ENCODE peak calls at places on chromosome 1, in four cellular contexts. One of them, this sample, is unnamed.

GRCh38 chr1:29279896-29280779 is 43.8 kb downstream of the PTPRU start:
- DNase-seq in IMR-90: peak; percentile 23
- DNase-seq in A549: no peak
- DNase-seq in K562: no peak
- DNase-seq in this sample: no peak

GRCh38 chr1:67404212-67404620 is 26.0 kb downstream of the SERBP1 start:
- DNase-seq in IMR-90: peak; percentile 46
- DNase-seq in A549: no peak
- DNase-seq in K562: no peak
- DNase-seq in this sample: no peak

GRCh38 chr1:156717411-156717810 is 10.9 kb upstream of the METTL25B start:
- DNase-seq in IMR-90: no peak
- DNase-seq in A549: no peak
- DNase-seq in K562: no peak
- DNase-seq in this sample: no peak

GRCh38 chr1:39250460-39251240 is 46.2 kb downstream of the MACF1 start:
- DNase-seq in IMR-90: peak; percentile 58
- DNase-seq in A549: no peak
- DNase-seq in K562: peak; percentile 32
- DNase-seq in this sample: no peak

GRCh38 chr1:6498576-6499111 is 7.2 kb upstream of the PLEKHG5 start:
- DNase-seq in IMR-90: no peak
- DNase-seq in A549: no peak
- DNase-seq in K562: no peak
- DNase-seq in this sample: peak; percentile 55

GRCh38 chr1:17909634-17910033 is 154.5 kb downstream of the ACTL8 start:
- DNase-seq in IMR-90: peak; percentile 24
- DNase-seq in A549: no peak
- DNase-seq in K562: peak; percentile 14
- DNase-seq in this sample: no peak

GRCh38 chr1:48889615-48890014 is 112.9 kb upstream of the BEND5 start:
- DNase-seq in IMR-90: no peak
- DNase-seq in A549: no peak
- DNase-seq in K562: no peak
- DNase-seq in this sample: no peak

GRCh38 chr1:29584362-29584761 is 348.0 kb downstream of the PTPRU start:
- DNase-seq in IMR-90: no peak
- DNase-seq in A549: no peak
- DNase-seq in K562: no peak
- DNase-seq in this sample: no peak

GRCh38 chr1:33986389-33987095 is 122.7 kb downstream of the HMGB4 start:
- DNase-seq in IMR-90: peak; percentile 7
- DNase-seq in A549: no peak
- DNase-seq in K562: no peak
- DNase-seq in this sample: no peak

GRCh38 chr1:27348861-27349783 is 7.3 kb downstream of the SYTL1 start:
- DNase-seq in IMR-90: no peak
- DNase-seq in A549: peak; percentile 56
- DNase-seq in K562: peak; percentile 63
- DNase-seq in this sample: peak; percentile 90

GRCh38 chr1:171422489-171422888 is 62.8 kb upstream of the PRRC2C start:
- DNase-seq in IMR-90: peak; percentile 62
- DNase-seq in A549: no peak
- DNase-seq in K562: no peak
- DNase-seq in this sample: no peak

GRCh38 chr1:8847990-8848389 is 30.5 kb downstream of the ENO1 start:
- DNase-seq in IMR-90: no peak
- DNase-seq in A549: no peak
- DNase-seq in K562: no peak
- DNase-seq in this sample: no peak

GRCh38 chr1:54567961-54568360 is 19.9 kb downstream of the ACOT11 start:
- DNase-seq in IMR-90: peak; percentile 20
- DNase-seq in A549: no peak
- DNase-seq in K562: no peak
- DNase-seq in this sample: no peak

GRCh38 chr1:203454986-203455471 is 20.6 kb upstream of the PRELP start:
- DNase-seq in IMR-90: no peak
- DNase-seq in A549: no peak
- DNase-seq in K562: no peak
- DNase-seq in this sample: no peak

GRCh38 chr1:156490401-156491032 is 10.1 kb downstream of the MEF2D start:
- DNase-seq in IMR-90: no peak
- DNase-seq in A549: peak; percentile 44
- DNase-seq in K562: peak; percentile 29
- DNase-seq in this sample: peak; percentile 46

GRCh38 chr1:212486591-212486963 is 53.9 kb downstream of the NENF start:
- DNase-seq in IMR-90: no peak
- DNase-seq in A549: no peak
- DNase-seq in K562: no peak
- DNase-seq in this sample: no peak

GRCh38 chr1:180247061-180247460 is 17.0 kb downstream of the LHX4 start:
- DNase-seq in IMR-90: peak; percentile 37
- DNase-seq in A549: no peak
- DNase-seq in K562: no peak
- DNase-seq in this sample: no peak

GRCh38 chr1:21318714-21319159 is 28.5 kb upstream of the ECE1 start:
- DNase-seq in IMR-90: peak; percentile 87
- DNase-seq in A549: no peak
- DNase-seq in K562: no peak
- DNase-seq in this sample: no peak

GRCh38 chr1:215887618-215888017 is 320.5 kb downstream of the KCTD3 start:
- DNase-seq in IMR-90: peak; percentile 27
- DNase-seq in A549: no peak
- DNase-seq in K562: no peak
- DNase-seq in this sample: no peak

GRCh38 chr1:216905052-216905580 is 181.9 kb upstream of the ESRRG start:
- DNase-seq in IMR-90: no peak
- DNase-seq in A549: no peak
- DNase-seq in K562: no peak
- DNase-seq in this sample: no peak

GRCh38 chr1:212752256-212752933 is 39.2 kb downstream of the NSL1 start:
- DNase-seq in IMR-90: peak; percentile 61
- DNase-seq in A549: no peak
- DNase-seq in K562: no peak
- DNase-seq in this sample: no peak

GRCh38 chr1:205570173-205570501 is 61.7 kb downstream of the ELK4 start:
- DNase-seq in IMR-90: no peak
- DNase-seq in A549: no peak
- DNase-seq in K562: no peak
- DNase-seq in this sample: no peak

GRCh38 chr1:11858968-11859871 is 475 bp upstream of the NPPB start:
- DNase-seq in IMR-90: peak; percentile 49
- DNase-seq in A549: peak; percentile 47
- DNase-seq in K562: peak; percentile 89
- DNase-seq in this sample: no peak

GRCh38 chr1:239262538-239262937 is 123.8 kb upstream of the CHRM3 start:
- DNase-seq in IMR-90: no peak
- DNase-seq in A549: no peak
- DNase-seq in K562: no peak
- DNase-seq in this sample: no peak

GRCh38 chr1:198986442-198986841 is 347.6 kb downstream of the PTPRC start:
- DNase-seq in IMR-90: no peak
- DNase-seq in A549: no peak
- DNase-seq in K562: no peak
- DNase-seq in this sample: no peak

GRCh38 chr1:117696567-117696966 is 90.7 kb downstream of the TENT5C start:
- DNase-seq in IMR-90: peak; percentile 82
- DNase-seq in A549: no peak
- DNase-seq in K562: no peak
- DNase-seq in this sample: no peak

GRCh38 chr1:96688737-96689136 is 32.8 kb upstream of the PTBP2 start:
- DNase-seq in IMR-90: no peak
- DNase-seq in A549: no peak
- DNase-seq in K562: no peak
- DNase-seq in this sample: peak; percentile 37

GRCh38 chr1:23743287-23744052 is at the start of gene ELOA:
- DNase-seq in IMR-90: peak; percentile 53
- DNase-seq in A549: peak; percentile 64
- DNase-seq in K562: peak; percentile 89
- DNase-seq in this sample: peak; percentile 99

GRCh38 chr1:29324771-29325351 is 88.5 kb downstream of the PTPRU start:
- DNase-seq in IMR-90: no peak
- DNase-seq in A549: no peak
- DNase-seq in K562: peak; percentile 95
- DNase-seq in this sample: no peak

GRCh38 chr1:30418426-30419245 is 304.7 kb downstream of the MATN1 start:
- DNase-seq in IMR-90: no peak
- DNase-seq in A549: no peak
- DNase-seq in K562: no peak
- DNase-seq in this sample: no peak

GRCh38 chr1:115782571-115783281 is 14.2 kb upstream of the CASQ2 start:
- DNase-seq in IMR-90: peak; percentile 45
- DNase-seq in A549: no peak
- DNase-seq in K562: no peak
- DNase-seq in this sample: no peak

GRCh38 chr1:173002891-173003582 is 47.7 kb downstream of the TNFSF18 start:
- DNase-seq in IMR-90: peak; percentile 80
- DNase-seq in A549: no peak
- DNase-seq in K562: no peak
- DNase-seq in this sample: no peak

GRCh38 chr1:23594927-23595353 is 35.6 kb upstream of the ID3 start:
- DNase-seq in IMR-90: no peak
- DNase-seq in A549: no peak
- DNase-seq in K562: no peak
- DNase-seq in this sample: no peak

GRCh38 chr1:68801440-68801839 is 304.6 kb upstream of the DEPDC1 start:
- DNase-seq in IMR-90: no peak
- DNase-seq in A549: no peak
- DNase-seq in K562: no peak
- DNase-seq in this sample: no peak

GRCh38 chr1:224498574-224499170 is 64.1 kb upstream of the WDR26 start:
- DNase-seq in IMR-90: peak; percentile 76
- DNase-seq in A549: no peak
- DNase-seq in K562: no peak
- DNase-seq in this sample: no peak

GRCh38 chr1:76379506-76379905 is 305.0 kb downstream of the ST6GALNAC3 start:
- DNase-seq in IMR-90: no peak
- DNase-seq in A549: no peak
- DNase-seq in K562: no peak
- DNase-seq in this sample: no peak

GRCh38 chr1:218494449-218494852 is 149.3 kb downstream of the TGFB2 start:
- DNase-seq in IMR-90: no peak
- DNase-seq in A549: no peak
- DNase-seq in K562: no peak
- DNase-seq in this sample: no peak

GRCh38 chr1:109910963-109911798 is 532 bp downstream of the CSF1 start:
- DNase-seq in IMR-90: no peak
- DNase-seq in A549: no peak
- DNase-seq in K562: no peak
- DNase-seq in this sample: no peak

GRCh38 chr1:223001653-223002634 is 141.1 kb downstream of the TLR5 start:
- DNase-seq in IMR-90: no peak
- DNase-seq in A549: no peak
- DNase-seq in K562: peak; percentile 6
- DNase-seq in this sample: no peak
- TF ChIP-seq SMC3 in IMR-90: peak; percentile 31
- TF ChIP-seq SMC3 in A549: no peak
- TF ChIP-seq SMC3 in K562: no peak
- TF ChIP-seq SMC3 in this sample: peak; percentile 37

DNA sequence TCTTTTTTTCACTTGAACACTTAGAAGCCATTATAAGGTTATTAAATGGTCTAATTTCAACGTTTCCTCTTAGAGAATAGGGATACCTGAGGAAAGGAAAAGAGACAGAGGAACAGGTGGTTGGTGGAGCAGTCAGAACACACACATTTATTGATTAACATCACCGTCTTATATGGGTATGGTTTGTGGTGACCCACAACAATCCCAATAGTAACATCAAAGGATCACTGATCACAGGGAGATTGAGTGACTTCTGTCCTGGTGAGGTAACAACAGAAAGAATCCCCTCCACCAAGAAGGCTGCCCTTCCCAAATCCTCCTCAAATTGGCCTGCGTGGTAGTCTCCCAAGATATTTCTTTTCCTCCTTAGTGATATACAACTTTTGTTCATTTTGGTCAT is 474.0 kb downstream of the PLPP3 start:
- DNase-seq in IMR-90: no peak
- DNase-seq in A549: no peak
- DNase-seq in K562: no peak
- DNase-seq in this sample: no peak
- TF ChIP-seq SMC3 in IMR-90: no peak
- TF ChIP-seq SMC3 in A549: no peak
- TF ChIP-seq SMC3 in K562: no peak
- TF ChIP-seq SMC3 in this sample: no peak

DNA sequence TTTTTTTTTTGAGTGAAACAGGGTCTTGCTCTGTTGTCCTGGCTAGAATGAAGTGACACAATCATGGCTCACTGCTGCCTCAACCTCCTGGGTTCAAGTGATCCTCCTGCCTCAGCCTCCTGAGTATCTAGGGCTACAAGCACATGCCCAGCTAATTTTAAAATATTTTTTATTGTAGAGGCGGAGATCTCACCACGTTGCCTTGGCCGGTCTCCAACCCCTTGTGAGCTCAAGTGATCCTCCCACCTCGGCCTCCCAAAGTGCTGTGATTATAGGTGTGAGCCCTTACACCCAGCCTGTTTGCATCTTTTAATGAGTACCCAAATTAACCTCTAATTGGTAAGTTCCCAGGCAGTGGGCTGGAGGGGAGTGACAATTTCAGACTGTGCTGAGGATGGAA is 20.6 kb downstream of the TEX35 start:
- DNase-seq in IMR-90: no peak
- DNase-seq in A549: no peak
- DNase-seq in K562: no peak
- DNase-seq in this sample: no peak
- TF ChIP-seq SMC3 in IMR-90: no peak
- TF ChIP-seq SMC3 in A549: no peak
- TF ChIP-seq SMC3 in K562: no peak
- TF ChIP-seq SMC3 in this sample: no peak

GRCh38 chr1:14674030-14674429 is 75.5 kb downstream of the KAZN start:
- DNase-seq in IMR-90: no peak
- DNase-seq in A549: no peak
- DNase-seq in K562: no peak
- DNase-seq in this sample: no peak

GRCh38 chr1:14678011-14678638 is 79.6 kb downstream of the KAZN start:
- DNase-seq in IMR-90: no peak
- DNase-seq in A549: no peak
- DNase-seq in K562: no peak
- DNase-seq in this sample: no peak

GRCh38 chr1:14679027-14679688 is 80.7 kb downstream of the KAZN start:
- DNase-seq in IMR-90: no peak
- DNase-seq in A549: no peak
- DNase-seq in K562: no peak
- DNase-seq in this sample: no peak

GRCh38 chr1:14676400-14676799 is 77.9 kb downstream of the KAZN start:
- DNase-seq in IMR-90: no peak
- DNase-seq in A549: no peak
- DNase-seq in K562: no peak
- DNase-seq in this sample: no peak

DNA sequence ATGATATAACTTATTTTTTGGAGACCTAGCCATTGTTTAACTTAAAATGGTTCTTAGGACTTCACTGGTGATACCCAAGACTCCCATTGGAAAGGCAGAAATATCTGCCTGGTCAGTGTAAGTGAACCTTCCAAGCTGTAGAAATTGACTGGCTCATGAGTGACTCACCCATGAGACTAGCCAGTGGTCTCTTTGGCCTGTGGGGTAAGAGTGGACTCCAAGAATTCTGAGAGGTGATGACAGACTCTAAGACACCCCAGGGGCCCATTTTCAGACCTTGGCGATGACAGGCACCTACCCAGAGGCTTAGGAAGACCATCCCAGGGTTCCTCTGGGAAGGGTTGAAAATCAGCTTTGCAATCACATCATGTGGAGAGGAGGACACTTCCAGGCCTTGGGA is 78.8 kb downstream of the KAZN start:
- DNase-seq in IMR-90: no peak
- DNase-seq in A549: no peak
- DNase-seq in K562: no peak
- DNase-seq in this sample: no peak
- TF ChIP-seq SMC3 in IMR-90: no peak
- TF ChIP-seq SMC3 in A549: no peak
- TF ChIP-seq SMC3 in K562: no peak
- TF ChIP-seq SMC3 in this sample: no peak

This sample was measured in SK-N-SH.